ENCODE peak calls at places on chromosome 12, in six cellular contexts. One of them, this sample, is unnamed.

GRCh38 chr12:43903686-43904085 is 67.8 kb downstream of the TMEM117 start:
- DNase-seq in HepG2: no peak
- DNase-seq in K562: no peak
- DNase-seq in GM12891: no peak
- DNase-seq in H1: no peak
- DNase-seq in GM12878: no peak
- DNase-seq in this sample: no peak

GRCh38 chr12:15527201-15527782 is 205.0 kb downstream of the PTPRO start:
- DNase-seq in GM12878: no peak
- DNase-seq in K562: no peak
- DNase-seq in H1: peak
- DNase-seq in GM12891: no peak
- DNase-seq in HepG2: peak
- DNase-seq in this sample: no peak

GRCh38 chr12:113905829-113906228 is 60.3 kb downstream of the RBM19 start:
- DNase-seq in GM12891: no peak
- DNase-seq in GM12878: no peak
- DNase-seq in K562: no peak
- DNase-seq in H1: no peak
- DNase-seq in HepG2: no peak
- DNase-seq in this sample: no peak

GRCh38 chr12:78260976-78261375 is 430.3 kb downstream of the NAV3 start:
- DNase-seq in K562: no peak
- DNase-seq in GM12891: no peak
- DNase-seq in H1: no peak
- DNase-seq in GM12878: no peak
- DNase-seq in HepG2: no peak
- DNase-seq in this sample: no peak

GRCh38 chr12:89673603-89674002 is 35.0 kb downstream of the ATP2B1 start:
- DNase-seq in HepG2: no peak
- DNase-seq in H1: no peak
- DNase-seq in GM12878: no peak
- DNase-seq in K562: no peak
- DNase-seq in GM12891: no peak
- DNase-seq in this sample: no peak

GRCh38 chr12:97164936-97165335 is 257.9 kb downstream of the NEDD1 start:
- DNase-seq in GM12891: no peak
- DNase-seq in H1: no peak
- DNase-seq in GM12878: no peak
- DNase-seq in HepG2: no peak
- DNase-seq in K562: no peak
- DNase-seq in this sample: no peak

GRCh38 chr12:51869931-51870330 is 18.0 kb upstream of the ANKRD33 start:
- DNase-seq in GM12878: no peak
- DNase-seq in K562: no peak
- DNase-seq in GM12891: no peak
- DNase-seq in HepG2: no peak
- DNase-seq in H1: no peak
- DNase-seq in this sample: no peak

GRCh38 chr12:130938186-130938585 is 15.5 kb upstream of the ADGRD1 start:
- DNase-seq in GM12891: no peak
- DNase-seq in GM12878: no peak
- DNase-seq in HepG2: no peak
- DNase-seq in H1: no peak
- DNase-seq in K562: no peak
- DNase-seq in this sample: no peak

GRCh38 chr12:119432935-119433334 is 98.4 kb downstream of the CCDC60 start:
- DNase-seq in GM12878: no peak
- DNase-seq in H1: no peak
- DNase-seq in HepG2: peak
- DNase-seq in GM12891: no peak
- DNase-seq in K562: no peak
- DNase-seq in this sample: no peak

GRCh38 chr12:46915082-46915481 is 89.3 kb upstream of the SLC38A4 start:
- DNase-seq in H1: no peak
- DNase-seq in HepG2: no peak
- DNase-seq in K562: no peak
- DNase-seq in GM12891: no peak
- DNase-seq in GM12878: no peak
- DNase-seq in this sample: no peak

GRCh38 chr12:81078469-81079196 is 754 bp downstream of the ACSS3 start:
- DNase-seq in HepG2: peak
- DNase-seq in K562: no peak
- DNase-seq in GM12891: no peak
- DNase-seq in GM12878: no peak
- DNase-seq in H1: no peak
- DNase-seq in this sample: no peak

GRCh38 chr12:76790564-76791552 is 26.9 kb downstream of the ZDHHC17 start:
- DNase-seq in H1: no peak
- DNase-seq in HepG2: peak
- DNase-seq in K562: peak
- DNase-seq in GM12878: no peak
- DNase-seq in GM12891: no peak
- DNase-seq in this sample: no peak

GRCh38 chr12:39287817-39288216 is 155.1 kb downstream of the KIF21A start:
- DNase-seq in HepG2: no peak
- DNase-seq in GM12891: no peak
- DNase-seq in H1: no peak
- DNase-seq in GM12878: no peak
- DNase-seq in K562: peak
- DNase-seq in this sample: no peak

GRCh38 chr12:71938728-71939385 is at the start of gene TPH2:
- DNase-seq in K562: peak
- DNase-seq in GM12891: peak
- DNase-seq in H1: peak
- DNase-seq in GM12878: no peak
- DNase-seq in HepG2: peak
- DNase-seq in this sample: peak

GRCh38 chr12:103725398-103725797 is 115.6 kb downstream of the NT5DC3 start:
- DNase-seq in GM12891: no peak
- DNase-seq in HepG2: no peak
- DNase-seq in H1: no peak
- DNase-seq in K562: no peak
- DNase-seq in GM12878: no peak
- DNase-seq in this sample: no peak

GRCh38 chr12:45076417-45077031 is 25.6 kb upstream of the DBX2 start:
- DNase-seq in GM12891: no peak
- DNase-seq in K562: no peak
- DNase-seq in GM12878: no peak
- DNase-seq in HepG2: no peak
- DNase-seq in H1: no peak
- DNase-seq in this sample: no peak

GRCh38 chr12:132622437-132623071 is 4.0 kb downstream of the P2RX2 start:
- DNase-seq in H1: no peak
- DNase-seq in K562: peak
- DNase-seq in HepG2: no peak
- DNase-seq in GM12878: no peak
- DNase-seq in GM12891: no peak
- DNase-seq in this sample: no peak

GRCh38 chr12:124567673-124568373 is 411 bp upstream of the NCOR2 start:
- DNase-seq in GM12878: no peak
- DNase-seq in H1: peak
- DNase-seq in K562: peak
- DNase-seq in HepG2: peak
- DNase-seq in GM12891: peak
- DNase-seq in this sample: peak

GRCh38 chr12:124565656-124566180 is 1.7 kb downstream of the NCOR2 start:
- DNase-seq in HepG2: peak
- DNase-seq in K562: no peak
- DNase-seq in H1: no peak
- DNase-seq in GM12878: no peak
- DNase-seq in GM12891: no peak
- DNase-seq in this sample: no peak

GRCh38 chr12:124567035-124567672 is at the start of gene NCOR2:
- DNase-seq in HepG2: no peak
- DNase-seq in K562: peak
- DNase-seq in GM12878: no peak
- DNase-seq in H1: peak
- DNase-seq in GM12891: peak
- DNase-seq in this sample: peak

GRCh38 chr12:124565071-124565491 is 2.3 kb downstream of the NCOR2 start:
- DNase-seq in H1: peak
- DNase-seq in K562: no peak
- DNase-seq in GM12891: no peak
- DNase-seq in GM12878: no peak
- DNase-seq in HepG2: no peak
- DNase-seq in this sample: no peak

GRCh38 chr12:124566181-124567034 is 1.0 kb downstream of the NCOR2 start:
- DNase-seq in H1: peak
- DNase-seq in K562: peak
- DNase-seq in HepG2: peak
- DNase-seq in GM12891: peak
- DNase-seq in GM12878: no peak
- DNase-seq in this sample: peak
- TF ChIP-seq TAF1 in H1: peak
- TF ChIP-seq TAF1 in K562: no peak
- TF ChIP-seq TAF1 in HepG2: no peak
- TF ChIP-seq TAF1 in GM12891: no peak
- TF ChIP-seq TAF1 in GM12878: no peak
- TF ChIP-seq TAF1 in this sample: no peak

GRCh38 chr12:31518680-31519227 is 72.2 kb downstream of the DENND5B start:
- DNase-seq in GM12891: no peak
- DNase-seq in GM12878: no peak
- DNase-seq in K562: no peak
- DNase-seq in HepG2: peak
- DNase-seq in H1: no peak
- DNase-seq in this sample: no peak
- TF ChIP-seq POLR2A in GM12891: no peak
- TF ChIP-seq POLR2A in GM12878: no peak
- TF ChIP-seq POLR2A in K562: no peak
- TF ChIP-seq POLR2A in HepG2: no peak
- TF ChIP-seq POLR2A in H1: no peak
- TF ChIP-seq POLR2A in this sample: no peak

GRCh38 chr12:65335021-65335714 is 56.7 kb downstream of the MSRB3 start:
- DNase-seq in K562: no peak
- DNase-seq in HepG2: peak
- DNase-seq in GM12891: no peak
- DNase-seq in GM12878: no peak
- DNase-seq in H1: no peak
- DNase-seq in this sample: no peak
- TF ChIP-seq POLR2AphosphoS5 in K562: no peak
- TF ChIP-seq POLR2AphosphoS5 in HepG2: no peak
- TF ChIP-seq POLR2AphosphoS5 in GM12891: no peak
- TF ChIP-seq POLR2AphosphoS5 in GM12878: no peak
- TF ChIP-seq POLR2AphosphoS5 in H1: no peak
- TF ChIP-seq POLR2AphosphoS5 in this sample: no peak

DNA sequence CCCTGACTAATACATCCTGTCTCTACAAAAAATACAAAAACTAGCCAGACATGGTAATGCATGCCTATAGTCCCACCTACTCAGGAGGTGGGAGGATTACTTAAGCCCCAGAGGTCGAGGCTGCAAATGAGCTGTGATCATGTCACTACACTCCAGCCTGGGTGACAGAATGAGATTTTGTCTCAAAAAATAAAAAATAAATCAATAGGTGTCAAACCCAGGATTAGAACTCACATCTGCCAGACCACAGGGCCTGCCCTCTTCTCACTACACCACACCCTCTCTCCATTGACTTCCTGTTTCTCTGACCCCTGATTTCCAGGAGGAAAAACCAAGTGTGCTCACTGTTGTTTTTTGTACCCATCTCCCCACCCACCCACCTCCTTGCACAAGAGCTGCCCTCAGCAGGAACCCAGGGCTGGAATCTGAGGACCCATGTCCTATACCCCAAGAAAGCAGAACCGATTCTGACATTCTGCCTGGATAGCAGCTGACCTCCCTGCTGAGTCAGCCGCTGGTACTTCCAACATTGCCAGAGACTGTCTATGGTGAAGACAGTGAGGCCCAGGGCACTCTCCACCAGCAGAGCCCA is 6.2 kb downstream of the CMKLR1 start:
- DNase-seq in GM12891: no peak
- DNase-seq in HepG2: no peak
- DNase-seq in K562: peak
- DNase-seq in H1: no peak
- DNase-seq in GM12878: no peak
- DNase-seq in this sample: no peak
- TF ChIP-seq TAF1 in GM12891: no peak
- TF ChIP-seq TAF1 in HepG2: no peak
- TF ChIP-seq TAF1 in K562: no peak
- TF ChIP-seq TAF1 in H1: no peak
- TF ChIP-seq TAF1 in GM12878: no peak
- TF ChIP-seq TAF1 in this sample: no peak

GRCh38 chr12:120631097-120631496 is 9.3 kb upstream of the CABP1 start:
- DNase-seq in HepG2: no peak
- DNase-seq in H1: no peak
- DNase-seq in GM12891: no peak
- DNase-seq in K562: no peak
- DNase-seq in GM12878: no peak
- DNase-seq in this sample: no peak

GRCh38 chr12:120620624-120621023 is 19.8 kb upstream of the CABP1 start:
- DNase-seq in K562: no peak
- DNase-seq in HepG2: no peak
- DNase-seq in H1: no peak
- DNase-seq in GM12878: no peak
- DNase-seq in GM12891: no peak
- DNase-seq in this sample: no peak

GRCh38 chr12:120630139-120630895 is 10.1 kb upstream of the CABP1 start:
- DNase-seq in H1: no peak
- DNase-seq in K562: no peak
- DNase-seq in GM12878: no peak
- DNase-seq in HepG2: no peak
- DNase-seq in GM12891: no peak
- DNase-seq in this sample: no peak

GRCh38 chr12:120628919-120629318 is 11.5 kb upstream of the CABP1 start:
- DNase-seq in H1: peak
- DNase-seq in GM12878: no peak
- DNase-seq in HepG2: peak
- DNase-seq in GM12891: no peak
- DNase-seq in K562: peak
- DNase-seq in this sample: no peak

DNA sequence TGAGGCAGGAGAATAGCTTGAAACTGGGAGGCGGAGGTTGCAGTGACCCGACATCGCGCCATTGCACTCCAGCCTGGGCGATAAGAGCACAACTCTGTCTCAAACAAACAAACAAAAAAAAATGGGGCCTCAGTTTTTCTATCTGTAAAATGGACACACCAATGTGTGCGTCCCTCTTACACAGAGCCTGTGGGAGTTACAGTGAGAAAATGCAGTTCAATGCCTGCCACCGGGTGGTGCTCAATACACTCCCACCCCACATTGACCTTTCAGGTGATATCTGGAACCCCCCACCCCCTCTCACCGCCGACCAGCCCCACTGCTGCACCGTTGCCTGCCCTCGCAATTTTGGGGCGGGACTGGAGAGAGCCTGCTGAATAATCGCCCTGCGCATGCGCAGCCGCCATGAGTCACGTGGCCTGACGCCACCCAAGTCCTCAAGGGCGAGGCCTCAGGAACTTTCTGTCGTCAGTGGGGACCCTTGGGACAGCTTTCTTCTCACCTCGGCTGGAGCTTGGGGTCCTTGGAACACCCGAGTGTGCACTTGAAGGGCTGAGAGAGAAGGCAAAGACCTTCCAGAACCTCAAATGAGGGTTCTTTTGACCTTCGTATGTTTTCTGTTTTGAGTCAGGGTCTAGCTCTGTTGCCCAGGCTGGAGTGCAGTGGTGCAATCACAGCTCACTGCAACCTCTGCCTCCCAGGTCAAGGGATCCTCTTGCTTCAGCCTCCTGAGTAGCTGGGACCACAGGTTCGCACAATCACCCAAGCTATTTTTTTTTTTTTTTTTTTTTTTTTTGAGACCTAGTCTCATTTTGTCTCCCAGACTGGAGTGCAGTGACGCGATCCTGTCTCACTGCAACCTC is 14.6 kb upstream of the CABP1 start:
- DNase-seq in H1: peak
- DNase-seq in HepG2: no peak
- DNase-seq in GM12878: peak
- DNase-seq in GM12891: no peak
- DNase-seq in K562: peak
- DNase-seq in this sample: no peak
- TF ChIP-seq POLR2A in H1: no peak
- TF ChIP-seq POLR2A in HepG2: no peak
- TF ChIP-seq POLR2A in GM12878: no peak
- TF ChIP-seq POLR2A in GM12891: no peak
- TF ChIP-seq POLR2A in K562: no peak
- TF ChIP-seq POLR2A in this sample: no peak

This sample was measured in GM12892.